ENCODE peak calls at places on chromosome 5, in six cellular contexts. H is K562, Q is HCT116, W is H1, E is HepG2, I is GM12878. A is an unnamed sample.

GRCh38 chr5:80963521-80963895 is 3.3 kb downstream of the RASGRF2 start:
- DNase-seq in Q (no peak), I (no peak), H (no peak), W (no peak), E (no peak), A (no peak)

GRCh38 chr5:115423541-115423940 is 121.0 kb downstream of the FEM1C start:
- DNase-seq in I (no peak), E (no peak), Q (no peak), W (no peak), H (no peak), A (no peak)

GRCh38 chr5:36402512-36402906 is 100.8 kb upstream of the RANBP3L start:
- DNase-seq in W (no peak), I (no peak), H (no peak), E (no peak), Q (no peak), A (no peak)

GRCh38 chr5:115573133-115573532 is 28.6 kb upstream of the FEM1C start:
- DNase-seq in W (no peak), Q (no peak), E (no peak), H (no peak), I (no peak), A (no peak)

GRCh38 chr5:124648902-124649467 is 97.5 kb downstream of the ZNF608 start:
- DNase-seq in Q (no peak), E (peak), H (no peak), I (no peak), W (peak), A (no peak)

GRCh38 chr5:144453753-144454152 is 283.1 kb downstream of the KCTD16 start:
- DNase-seq in Q (no peak), W (no peak), H (no peak), I (no peak), E (no peak), A (no peak)

GRCh38 chr5:64654184-64654938 is 35.9 kb upstream of the SHISAL2B start:
- DNase-seq in I (no peak), Q (no peak), H (no peak), E (peak), W (no peak), A (no peak)

GRCh38 chr5:180575571-180575970 is 15.7 kb downstream of the SCGB3A1 start:
- DNase-seq in E (no peak), H (no peak), I (no peak), Q (no peak), W (no peak), A (no peak)

GRCh38 chr5:137344723-137345322 is 154.3 kb downstream of the SPOCK1 start:
- DNase-seq in H (peak), Q (peak), I (no peak), E (peak), W (peak), A (peak)

GRCh38 chr5:179224741-179225140 is 120.5 kb downstream of the ADAMTS2 start:
- DNase-seq in E (no peak), Q (no peak), H (no peak), W (no peak), I (no peak), A (no peak)

GRCh38 chr5:151041577-151042268 is 21.3 kb downstream of the GPX3 start:
- DNase-seq in Q (no peak), H (no peak), E (no peak), I (no peak), W (no peak), A (no peak)

GRCh38 chr5:142501890-142502289 is 177.1 kb upstream of the SPRY4 start:
- DNase-seq in H (no peak), E (no peak), I (no peak), W (no peak), Q (no peak), A (no peak)

GRCh38 chr5:58261605-58262004 is 198.3 kb downstream of the PLK2 start:
- DNase-seq in W (no peak), I (no peak), H (no peak), E (no peak), Q (no peak), A (no peak)

GRCh38 chr5:36389245-36389644 is 87.5 kb upstream of the RANBP3L start:
- DNase-seq in E (no peak), W (no peak), I (no peak), H (peak), Q (no peak), A (no peak)

GRCh38 chr5:95850391-95850894 is 27.9 kb upstream of the GLRX start:
- DNase-seq in W (no peak), Q (no peak), H (no peak), I (no peak), E (peak), A (no peak)
- TF ChIP-seq ATF3 in W (no peak), Q (no peak), H (no peak), I (no peak), E (no peak), A (no peak)

DNA sequence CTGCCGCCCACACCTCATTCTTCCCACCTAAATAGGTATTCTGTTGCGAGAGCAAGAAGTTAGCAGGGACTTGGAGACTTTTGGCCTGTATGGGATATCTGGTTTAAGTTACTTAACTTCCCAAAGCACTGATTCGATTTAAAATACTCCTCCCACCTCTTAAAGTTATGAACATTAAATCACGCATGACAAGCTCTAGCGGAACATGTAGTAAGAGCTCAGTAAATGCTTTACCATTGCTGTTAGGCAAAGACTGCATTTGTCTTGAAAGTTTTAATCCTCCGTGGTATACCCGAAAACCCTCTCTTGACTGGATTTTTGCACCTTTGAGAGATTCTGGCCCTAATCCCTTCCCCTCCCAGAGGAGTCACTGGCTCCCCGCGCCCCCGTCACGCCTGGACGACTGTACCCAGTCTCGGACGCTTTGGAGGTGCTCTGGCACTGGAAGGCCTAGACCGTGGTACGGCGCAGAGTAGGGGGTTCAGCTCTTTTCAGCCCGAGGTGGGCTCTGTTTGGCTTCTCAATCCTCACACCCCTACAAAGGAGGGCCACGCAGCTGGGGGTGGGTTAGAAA is 4.4 kb downstream of the GDNF start:
- DNase-seq in E (no peak), H (no peak), W (no peak), Q (no peak), I (no peak), A (no peak)
- TF ChIP-seq ATF3 in E (no peak), H (no peak), W (no peak), Q (no peak), I (no peak), A (no peak)

DNA sequence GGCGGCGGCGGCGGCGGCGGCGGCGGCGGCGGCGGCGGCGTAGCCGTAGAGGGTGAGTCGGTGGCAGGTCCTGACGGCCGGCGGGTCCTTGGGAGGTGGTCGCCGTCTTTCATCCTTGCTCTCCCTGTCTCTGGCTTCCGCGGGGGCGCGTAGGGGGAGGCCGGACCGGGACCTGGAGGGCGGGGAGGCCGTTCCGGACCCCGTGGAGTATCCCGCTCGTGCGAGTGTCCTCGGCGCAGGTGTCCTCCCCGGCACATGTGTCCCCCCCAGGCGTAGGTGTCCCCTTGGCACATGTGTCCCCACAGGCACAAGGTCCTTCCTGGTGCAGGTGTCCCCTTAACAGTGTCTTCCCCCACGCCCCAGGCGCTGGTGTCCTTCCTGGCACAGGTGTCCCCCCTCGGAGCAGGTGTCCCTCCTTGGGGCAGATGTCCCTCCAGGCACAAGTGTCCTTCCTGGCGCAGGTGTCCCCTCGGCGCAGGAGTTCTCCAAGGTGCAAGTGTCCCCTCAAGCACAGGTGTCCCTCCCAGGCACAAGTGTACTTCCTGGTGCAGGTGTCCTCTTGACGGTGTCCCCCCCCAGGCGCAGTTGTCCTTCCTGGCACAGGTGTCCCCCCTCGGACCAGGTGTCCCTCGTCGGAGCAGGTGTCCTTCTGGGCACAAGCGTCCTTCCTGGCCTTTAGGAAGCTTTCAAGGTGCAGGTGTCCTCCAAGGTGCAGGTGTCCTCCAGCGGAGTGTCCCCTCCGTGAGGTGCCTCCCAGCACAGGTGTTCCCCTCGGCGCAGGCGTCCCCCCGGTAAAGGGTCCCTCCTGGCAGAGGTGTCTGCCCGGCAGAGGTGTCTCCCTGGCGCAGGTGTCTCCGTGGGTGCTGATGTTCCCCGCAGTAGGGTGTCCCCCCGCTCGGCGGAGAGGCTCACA is 519 bp downstream of the EXOC3 start:
- DNase-seq in E (no peak), I (no peak), W (no peak), Q (no peak), H (peak), A (peak)
- TF ChIP-seq ATF3 in E (no peak), I (no peak), W (no peak), Q (no peak), H (no peak), A (no peak)

GRCh38 chr5:21685536-21685935 is 1167.6 kb downstream of the CDH12 start:
- DNase-seq in H (no peak), Q (no peak), I (no peak), W (no peak), E (no peak), A (no peak)
- TF ChIP-seq ATF3 in H (no peak), Q (no peak), I (no peak), W (no peak), E (no peak), A (no peak)

GRCh38 chr5:169974121-169974770 is 6.0 kb downstream of the INSYN2B start:
- DNase-seq in I (no peak), H (no peak), E (no peak), W (no peak), Q (no peak), A (no peak)

GRCh38 chr5:169978744-169979143 is 1.6 kb downstream of the INSYN2B start:
- DNase-seq in Q (no peak), E (no peak), H (no peak), W (no peak), I (no peak), A (no peak)

GRCh38 chr5:169980418-169981053 is at the start of gene INSYN2B:
- DNase-seq in Q (peak), E (peak), H (peak), I (no peak), W (peak), A (peak)

DNA sequence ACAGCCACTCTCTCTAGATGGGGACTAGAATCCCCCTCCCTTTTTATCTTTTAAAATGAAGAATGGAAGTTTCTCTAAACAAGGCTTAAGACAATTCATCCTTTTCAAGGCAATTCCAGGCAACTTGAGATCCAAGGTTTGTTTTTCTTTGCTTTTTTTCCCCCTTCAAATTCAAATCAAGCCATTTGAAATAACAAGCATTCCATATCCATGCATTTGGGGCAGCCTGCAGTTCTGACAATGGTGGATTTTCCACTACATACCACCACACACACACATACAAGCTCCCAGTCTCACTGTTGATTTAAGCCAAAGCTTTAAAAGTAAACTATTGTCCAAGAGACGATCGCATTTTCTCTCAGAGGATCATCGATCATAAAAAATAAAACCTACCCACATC is 424 bp downstream of the INSYN2B start:
- DNase-seq in I (no peak), H (no peak), Q (no peak), E (no peak), W (no peak), A (no peak)
- TF ChIP-seq ATF3 in I (no peak), H (no peak), Q (no peak), E (no peak), W (no peak), A (no peak)

DNA sequence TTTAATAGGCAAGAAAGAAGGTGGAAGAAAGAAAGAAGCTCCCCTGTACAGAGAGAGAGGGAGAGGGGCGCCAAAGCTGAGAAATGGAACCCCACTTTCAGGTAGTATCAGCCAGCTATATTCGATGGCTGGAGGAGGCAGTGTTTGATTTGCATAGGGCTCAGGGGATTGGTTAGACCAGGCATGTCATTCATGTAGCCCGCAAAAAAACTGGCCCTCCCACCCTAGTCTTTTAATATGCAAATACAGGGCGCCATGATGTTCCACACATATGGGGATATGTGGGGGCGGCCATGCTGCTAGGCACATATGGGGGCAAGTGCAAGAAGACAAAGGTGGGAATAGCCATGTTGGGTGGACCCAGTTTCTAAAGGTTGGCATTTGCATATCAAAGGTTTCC is 174.5 kb upstream of the ADRA1B start:
- DNase-seq in Q (no peak), W (no peak), I (no peak), H (no peak), E (no peak), A (no peak)
- TF ChIP-seq ATF3 in Q (no peak), W (no peak), I (no peak), H (no peak), E (no peak), A (no peak)

GRCh38 chr5:171450423-171451246 is 31.2 kb downstream of the FGF18 start:
- DNase-seq in H (peak), E (no peak), I (no peak), Q (no peak), W (peak), A (peak)
- TF ChIP-seq ATF3 in H (no peak), E (no peak), I (no peak), Q (no peak), W (no peak), A (no peak)